ENCODE peak calls at places on chromosomes 13 and 19, in five cellular contexts. Q is activated naive CD4-positive, alpha-beta T cell; G is activated CD4-positive, CD25-positive, alpha-beta regulatory T cell treated with anti-CD3 and anti-CD28 coated beads, Interleukin-2, amount 50 U/mL, for 16 hours; R is iPS-NIHi11; L is activated T-cell treated with anti-CD3 and anti-CD28 coated beads, Interleukin-2, amount 50 U/mL, for 72 hours. K is an unnamed sample.

GRCh38 chr19:17114414-17114831 is 38.8 kb downstream of the MYO9B start:
- DNase-seq in Q (no peak), G (no peak), R (peak), L (no peak), K (no peak)

GRCh38 chr19:23070353-23070781 is 46.5 kb upstream of the ZNF730 start:
- DNase-seq in Q (no peak), G (no peak), R (peak), L (peak), K (no peak)

GRCh38 chr19:41795031-41795461 is 1.3 kb upstream of the CEACAM3 start:
- DNase-seq in Q (no peak), G (peak), R (peak), L (peak), K (peak)

GRCh38 chr13:109427148-109427547 is 359.2 kb downstream of the IRS2 start:
- DNase-seq in Q (no peak), G (no peak), R (no peak), L (no peak), K (no peak)

GRCh38 chr19:54207908-54208783 is 7.5 kb downstream of the RPS9 start:
- DNase-seq in Q (no peak), G (no peak), R (no peak), L (peak), K (no peak)

GRCh38 chr19:18894254-18895037 is 1.5 kb downstream of the CERS1 start:
- DNase-seq in Q (no peak), G (no peak), R (peak), L (no peak), K (no peak)

GRCh38 chr13:111482126-111482525 is 161.7 kb downstream of the TEX29 start:
- DNase-seq in Q (no peak), G (no peak), R (no peak), L (no peak), K (no peak)

GRCh38 chr13:48158915-48159314 is 64.0 kb upstream of the MED4 start:
- DNase-seq in Q (no peak), G (no peak), R (no peak), L (no peak), K (no peak)